ENCODE peak calls at places on chromosomes 1 and 21, in nine cellular contexts. W, S, H, D, M, X, K, B and G are unnamed samples.

GRCh38 chr1:154714070-154714623 is 106.2 kb upstream of the ADAR start:
- DNase-seq in W (no peak), S (no peak), H (peak), D (no peak), M (no peak), X (no peak), K (no peak), B (no peak), G (no peak)

GRCh38 chr1:53175302-53175913 is 21.2 kb upstream of the CPT2 start:
- DNase-seq in W (peak), S (no peak), H (no peak), D (no peak), M (peak), X (no peak), K (no peak), B (no peak), G (peak)

GRCh38 chr21:36966846-36967657 is 583 bp upstream of the HLCS start:
- DNase-seq in W (peak), S (peak), H (peak), D (no peak), M (no peak), X (peak), K (no peak), B (no peak), G (no peak)

GRCh38 chr1:236524892-236525179 is 1.1 kb downstream of the LGALS8 start:
- DNase-seq in W (no peak), S (no peak), H (no peak), D (no peak), M (no peak), X (no peak), K (no peak), B (no peak), G (no peak)

GRCh38 chr21:41677671-41678015 is 89.2 kb downstream of the RIPK4 start:
- DNase-seq in W (no peak), S (peak), H (no peak), D (no peak), M (peak), X (no peak), K (no peak), B (peak), G (no peak)

GRCh38 chr1:44500181-44501021 is 95.3 kb downstream of the RNF220 start:
- DNase-seq in W (peak), S (no peak), H (no peak), D (no peak), M (no peak), X (peak), K (peak), B (no peak), G (no peak)

GRCh38 chr21:36735724-36736310 is 36.9 kb downstream of the SIM2 start:
- DNase-seq in W (no peak), S (no peak), H (no peak), D (no peak), M (no peak), X (no peak), K (no peak), B (no peak), G (no peak)

GRCh38 chr1:172673761-172674160 is 14.9 kb downstream of the FASLG start:
- DNase-seq in W (no peak), S (no peak), H (no peak), D (no peak), M (no peak), X (no peak), K (no peak), B (peak), G (no peak)

GRCh38 chr1:147726161-147726560 is 34.2 kb downstream of the GJA5 start:
- DNase-seq in W (no peak), S (no peak), H (no peak), D (no peak), M (no peak), X (no peak), K (no peak), B (no peak), G (no peak)

GRCh38 chr1:16922466-16922865 is 735 bp downstream of the CROCC start:
- DNase-seq in W (no peak), S (no peak), H (no peak), D (no peak), M (no peak), X (no peak), K (no peak), B (no peak), G (no peak)

GRCh38 chr1:20095564-20096434 is 23.5 kb downstream of the PLA2G2D start:
- DNase-seq in W (no peak), S (no peak), H (no peak), D (no peak), M (no peak), X (no peak), K (no peak), B (peak), G (no peak)